ENCODE peak calls at places on chromosomes 5 and 9, in six cellular contexts. X is mesendoderm, U is dorsolateral prefrontal cortex, V is ovary, T is SHP77, A is mammary epithelial cell. Q is an unnamed sample.
A peak's percentile ranks its signal among the peaks of the same experiment; 100 is the strongest.

GRCh38 chr5:72402381-72402890 is 82.3 kb downstream of the PTCD2 start:
- DNase-seq in X (no peak), U (no peak), V (no peak), T (no peak), A (peak; percentile 76), Q (no peak)

GRCh38 chr5:180297587-180298282 is 5.9 kb upstream of the MAPK9 start:
- DNase-seq in X (no peak), U (no peak), V (no peak), T (no peak), A (no peak), Q (no peak)

GRCh38 chr5:76403963-76404693 is 1.0 kb downstream of the IQGAP2 start:
- DNase-seq in X (peak; percentile 89), U (no peak), V (peak; percentile 73), T (no peak), A (no peak), Q (no peak)

GRCh38 chr5:113186061-113186460 is 209.5 kb downstream of the DCP2 start:
- DNase-seq in X (no peak), U (no peak), V (no peak), T (no peak), A (peak; percentile 20), Q (no peak)

GRCh38 chr5:57441557-57441956 is 41.1 kb downstream of the ACTBL2 start:
- DNase-seq in X (no peak), U (no peak), V (no peak), T (no peak), A (peak; percentile 76), Q (no peak)

GRCh38 chr5:10789021-10789420 is 28.0 kb upstream of the DAP start:
- DNase-seq in X (peak; percentile 24), U (no peak), V (peak; percentile 75), T (no peak), A (no peak), Q (no peak)

GRCh38 chr5:95862636-95863382 is 40.3 kb upstream of the GLRX start:
- DNase-seq in X (no peak), U (no peak), V (no peak), T (peak; percentile 43), A (no peak), Q (peak; percentile 35)

GRCh38 chr9:86591472-86591871 is 237.3 kb upstream of the TUT7 start:
- DNase-seq in X (no peak), U (no peak), V (no peak), T (no peak), A (no peak), Q (no peak)

GRCh38 chr9:93582115-93582514 is 5.7 kb downstream of the PHF2 start:
- DNase-seq in X (peak; percentile 29), U (no peak), V (no peak), T (peak; percentile 61), A (no peak), Q (peak; percentile 56)